ENCODE peak calls at places on chromosomes 4 and X, in ten cellular contexts. One of them, this sample, is unnamed.

GRCh38 chrX:51361251-51361650 is 28.6 kb downstream of the NUDT10 start:
- DNase-seq in left ventricle myocardium inferior: no peak
- DNase-seq in hepatocyte: no peak
- DNase-seq in choroid plexus epithelial cell: no peak
- DNase-seq in retinal pigment epithelial cell: no peak
- DNase-seq in kidney epithelial cell: no peak
- DNase-seq in GM10248: no peak
- DNase-seq in A549: no peak
- DNase-seq in AG09309: no peak
- DNase-seq in tibial artery: no peak
- DNase-seq in this sample: no peak

GRCh38 chr4:58515206-58515605 is 1405.0 kb upstream of the IGFBP7 start:
- DNase-seq in A549: no peak
- DNase-seq in left ventricle myocardium inferior: no peak
- DNase-seq in hepatocyte: no peak
- DNase-seq in choroid plexus epithelial cell: no peak
- DNase-seq in kidney epithelial cell: no peak
- DNase-seq in tibial artery: no peak
- DNase-seq in AG09309: no peak
- DNase-seq in GM10248: no peak
- DNase-seq in retinal pigment epithelial cell: peak; percentile 93
- DNase-seq in this sample: no peak

GRCh38 chrX:154490021-154490413 is 412 bp downstream of the SLC10A3 start:
- DNase-seq in kidney epithelial cell: no peak
- DNase-seq in choroid plexus epithelial cell: peak; percentile 38
- DNase-seq in tibial artery: no peak
- DNase-seq in AG09309: no peak
- DNase-seq in hepatocyte: peak; percentile 45
- DNase-seq in retinal pigment epithelial cell: no peak
- DNase-seq in A549: peak; percentile 22
- DNase-seq in GM10248: no peak
- DNase-seq in left ventricle myocardium inferior: no peak
- DNase-seq in this sample: no peak

GRCh38 chr4:67134616-67135015 is 410.7 kb downstream of the CENPC start:
- DNase-seq in retinal pigment epithelial cell: peak; percentile 72
- DNase-seq in kidney epithelial cell: no peak
- DNase-seq in left ventricle myocardium inferior: no peak
- DNase-seq in AG09309: no peak
- DNase-seq in tibial artery: no peak
- DNase-seq in GM10248: no peak
- DNase-seq in A549: no peak
- DNase-seq in hepatocyte: no peak
- DNase-seq in choroid plexus epithelial cell: no peak
- DNase-seq in this sample: no peak

GRCh38 chr4:188023682-188024081 is 28.1 kb downstream of the ZFP42 start:
- DNase-seq in kidney epithelial cell: no peak
- DNase-seq in hepatocyte: no peak
- DNase-seq in tibial artery: no peak
- DNase-seq in retinal pigment epithelial cell: no peak
- DNase-seq in choroid plexus epithelial cell: no peak
- DNase-seq in left ventricle myocardium inferior: no peak
- DNase-seq in GM10248: no peak
- DNase-seq in AG09309: no peak
- DNase-seq in A549: no peak
- DNase-seq in this sample: no peak

GRCh38 chr4:53855886-53856260 is 208.5 kb downstream of the CHIC2 start:
- DNase-seq in retinal pigment epithelial cell: no peak
- DNase-seq in AG09309: peak; percentile 90
- DNase-seq in kidney epithelial cell: no peak
- DNase-seq in GM10248: no peak
- DNase-seq in tibial artery: no peak
- DNase-seq in choroid plexus epithelial cell: peak; percentile 84
- DNase-seq in hepatocyte: no peak
- DNase-seq in A549: no peak
- DNase-seq in left ventricle myocardium inferior: no peak
- DNase-seq in this sample: no peak

GRCh38 chrX:153464116-153464515 is 6.3 kb downstream of the HAUS7 start:
- DNase-seq in A549: no peak
- DNase-seq in left ventricle myocardium inferior: no peak
- DNase-seq in tibial artery: no peak
- DNase-seq in AG09309: no peak
- DNase-seq in kidney epithelial cell: no peak
- DNase-seq in GM10248: no peak
- DNase-seq in retinal pigment epithelial cell: no peak
- DNase-seq in choroid plexus epithelial cell: no peak
- DNase-seq in hepatocyte: no peak
- DNase-seq in this sample: no peak

GRCh38 chrX:133365886-133366611 is 49.2 kb downstream of the GPC4 start:
- DNase-seq in left ventricle myocardium inferior: no peak
- DNase-seq in A549: no peak
- DNase-seq in kidney epithelial cell: no peak
- DNase-seq in GM10248: no peak
- DNase-seq in tibial artery: no peak
- DNase-seq in hepatocyte: peak; percentile 10
- DNase-seq in choroid plexus epithelial cell: peak; percentile 34
- DNase-seq in AG09309: no peak
- DNase-seq in retinal pigment epithelial cell: no peak
- DNase-seq in this sample: no peak

GRCh38 chr4:93529692-93530091 is 298.9 kb upstream of the ATOH1 start:
- DNase-seq in left ventricle myocardium inferior: no peak
- DNase-seq in A549: no peak
- DNase-seq in tibial artery: no peak
- DNase-seq in choroid plexus epithelial cell: no peak
- DNase-seq in GM10248: no peak
- DNase-seq in kidney epithelial cell: no peak
- DNase-seq in retinal pigment epithelial cell: no peak
- DNase-seq in hepatocyte: no peak
- DNase-seq in AG09309: no peak
- DNase-seq in this sample: no peak

GRCh38 chr4:81504685-81505598 is 33.2 kb upstream of the RASGEF1B start:
- DNase-seq in hepatocyte: no peak
- DNase-seq in GM10248: no peak
- DNase-seq in left ventricle myocardium inferior: peak; percentile 65
- DNase-seq in A549: no peak
- DNase-seq in tibial artery: peak; percentile 84
- DNase-seq in kidney epithelial cell: no peak
- DNase-seq in retinal pigment epithelial cell: no peak
- DNase-seq in AG09309: no peak
- DNase-seq in choroid plexus epithelial cell: no peak
- DNase-seq in this sample: no peak

GRCh38 chr4:189096717-189097116 is 844.0 kb upstream of the FRG1 start:
- DNase-seq in tibial artery: no peak
- DNase-seq in GM10248: no peak
- DNase-seq in hepatocyte: no peak
- DNase-seq in retinal pigment epithelial cell: no peak
- DNase-seq in kidney epithelial cell: no peak
- DNase-seq in AG09309: no peak
- DNase-seq in A549: no peak
- DNase-seq in choroid plexus epithelial cell: no peak
- DNase-seq in left ventricle myocardium inferior: no peak
- DNase-seq in this sample: no peak

GRCh38 chr4:73573794-73574528 is 46.3 kb downstream of the RASSF6 start:
- DNase-seq in retinal pigment epithelial cell: peak; percentile 66
- DNase-seq in AG09309: peak; percentile 44
- DNase-seq in left ventricle myocardium inferior: no peak
- DNase-seq in kidney epithelial cell: peak; percentile 56
- DNase-seq in tibial artery: peak; percentile 41
- DNase-seq in choroid plexus epithelial cell: peak; percentile 96
- DNase-seq in GM10248: peak; percentile 45
- DNase-seq in A549: peak; percentile 74
- DNase-seq in hepatocyte: peak; percentile 91
- DNase-seq in this sample: peak; percentile 88

GRCh38 chr4:40309250-40309774 is 25.8 kb upstream of the CHRNA9 start:
- DNase-seq in GM10248: peak; percentile 57
- DNase-seq in hepatocyte: peak; percentile 93
- DNase-seq in AG09309: no peak
- DNase-seq in kidney epithelial cell: no peak
- DNase-seq in tibial artery: peak; percentile 93
- DNase-seq in choroid plexus epithelial cell: peak; percentile 89
- DNase-seq in left ventricle myocardium inferior: peak; percentile 84
- DNase-seq in A549: peak; percentile 87
- DNase-seq in retinal pigment epithelial cell: no peak
- DNase-seq in this sample: peak; percentile 93

GRCh38 chr4:66640216-66640615 is 905.1 kb downstream of the CENPC start:
- DNase-seq in A549: no peak
- DNase-seq in kidney epithelial cell: no peak
- DNase-seq in GM10248: no peak
- DNase-seq in tibial artery: no peak
- DNase-seq in choroid plexus epithelial cell: no peak
- DNase-seq in left ventricle myocardium inferior: no peak
- DNase-seq in hepatocyte: no peak
- DNase-seq in retinal pigment epithelial cell: no peak
- DNase-seq in AG09309: no peak
- DNase-seq in this sample: no peak

DNA sequence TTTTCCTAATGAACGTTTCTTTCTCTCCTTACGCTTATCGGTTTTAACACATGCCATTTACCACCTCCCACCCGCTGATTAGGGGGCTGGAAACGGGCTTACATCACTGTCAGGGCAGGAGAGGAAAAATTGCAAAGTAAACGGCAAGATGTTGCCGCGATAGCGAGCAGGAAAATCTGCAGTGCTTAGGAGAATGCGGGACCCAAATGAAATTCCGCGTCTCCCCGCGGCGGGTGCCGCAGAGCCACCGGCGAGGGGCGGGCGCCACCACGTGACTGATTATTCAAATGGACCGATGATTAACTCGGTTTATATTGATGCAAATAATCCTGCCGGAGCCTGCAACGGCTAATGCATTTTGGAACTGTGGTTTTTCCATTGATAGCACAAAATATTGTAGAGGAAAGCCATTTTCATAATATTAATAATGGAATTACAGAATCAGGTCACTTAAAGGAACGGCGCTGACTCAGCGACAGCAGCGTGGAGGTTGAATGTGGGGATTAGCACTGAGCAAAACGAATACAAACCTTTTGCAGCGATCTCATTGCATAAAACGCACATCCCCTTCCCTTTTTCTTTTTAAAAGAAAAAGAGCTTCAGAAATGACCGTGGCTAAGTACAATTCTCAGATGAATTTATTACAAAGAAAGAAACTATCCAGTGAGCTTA is 224.2 kb downstream of the STIM2 start:
- DNase-seq in choroid plexus epithelial cell: peak; percentile 19
- DNase-seq in hepatocyte: peak; percentile 38
- DNase-seq in left ventricle myocardium inferior: peak; percentile 24
- DNase-seq in A549: no peak
- DNase-seq in kidney epithelial cell: no peak
- DNase-seq in retinal pigment epithelial cell: peak; percentile 9
- DNase-seq in GM10248: peak; percentile 19
- DNase-seq in AG09309: no peak
- DNase-seq in tibial artery: no peak
- DNase-seq in this sample: peak; percentile 34
- TF ChIP-seq CTCF in choroid plexus epithelial cell: no peak
- TF ChIP-seq CTCF in hepatocyte: peak; percentile 17
- TF ChIP-seq CTCF in left ventricle myocardium inferior: no peak
- TF ChIP-seq CTCF in A549: no peak
- TF ChIP-seq CTCF in kidney epithelial cell: peak; percentile 5
- TF ChIP-seq CTCF in retinal pigment epithelial cell: peak; percentile 9
- TF ChIP-seq CTCF in GM10248: no peak
- TF ChIP-seq CTCF in AG09309: peak; percentile 14
- TF ChIP-seq CTCF in tibial artery: no peak
- TF ChIP-seq CTCF in this sample: peak; percentile 16

GRCh38 chr4:26067035-26067434 is 153.0 kb downstream of the SMIM20 start:
- DNase-seq in left ventricle myocardium inferior: no peak
- DNase-seq in choroid plexus epithelial cell: no peak
- DNase-seq in tibial artery: no peak
- DNase-seq in AG09309: no peak
- DNase-seq in kidney epithelial cell: no peak
- DNase-seq in A549: no peak
- DNase-seq in GM10248: no peak
- DNase-seq in retinal pigment epithelial cell: no peak
- DNase-seq in hepatocyte: no peak
- DNase-seq in this sample: no peak

GRCh38 chr4:26071688-26072087 is 157.7 kb downstream of the SMIM20 start:
- DNase-seq in hepatocyte: no peak
- DNase-seq in left ventricle myocardium inferior: no peak
- DNase-seq in GM10248: no peak
- DNase-seq in kidney epithelial cell: no peak
- DNase-seq in AG09309: no peak
- DNase-seq in retinal pigment epithelial cell: no peak
- DNase-seq in A549: no peak
- DNase-seq in tibial artery: no peak
- DNase-seq in choroid plexus epithelial cell: no peak
- DNase-seq in this sample: no peak

GRCh38 chr4:26073886-26074560 is 160.0 kb downstream of the SMIM20 start:
- DNase-seq in choroid plexus epithelial cell: no peak
- DNase-seq in retinal pigment epithelial cell: no peak
- DNase-seq in tibial artery: no peak
- DNase-seq in A549: no peak
- DNase-seq in left ventricle myocardium inferior: no peak
- DNase-seq in hepatocyte: no peak
- DNase-seq in AG09309: no peak
- DNase-seq in kidney epithelial cell: no peak
- DNase-seq in GM10248: no peak
- DNase-seq in this sample: no peak

GRCh38 chr4:26065833-26066232 is 151.8 kb downstream of the SMIM20 start:
- DNase-seq in kidney epithelial cell: no peak
- DNase-seq in AG09309: no peak
- DNase-seq in A549: no peak
- DNase-seq in retinal pigment epithelial cell: no peak
- DNase-seq in choroid plexus epithelial cell: no peak
- DNase-seq in hepatocyte: no peak
- DNase-seq in GM10248: no peak
- DNase-seq in tibial artery: no peak
- DNase-seq in left ventricle myocardium inferior: no peak
- DNase-seq in this sample: no peak

GRCh38 chr4:26069218-26069617 is 155.2 kb downstream of the SMIM20 start:
- DNase-seq in AG09309: no peak
- DNase-seq in hepatocyte: no peak
- DNase-seq in left ventricle myocardium inferior: no peak
- DNase-seq in kidney epithelial cell: no peak
- DNase-seq in retinal pigment epithelial cell: no peak
- DNase-seq in choroid plexus epithelial cell: peak; percentile 70
- DNase-seq in A549: peak; percentile 9
- DNase-seq in tibial artery: no peak
- DNase-seq in GM10248: peak; percentile 45
- DNase-seq in this sample: no peak
- TF ChIP-seq CTCF in AG09309: peak; percentile 45
- TF ChIP-seq CTCF in hepatocyte: peak; percentile 35
- TF ChIP-seq CTCF in left ventricle myocardium inferior: peak; percentile 12
- TF ChIP-seq CTCF in kidney epithelial cell: peak; percentile 49
- TF ChIP-seq CTCF in retinal pigment epithelial cell: peak; percentile 51
- TF ChIP-seq CTCF in choroid plexus epithelial cell: peak; percentile 71
- TF ChIP-seq CTCF in A549: peak; percentile 15
- TF ChIP-seq CTCF in tibial artery: no peak
- TF ChIP-seq CTCF in GM10248: peak; percentile 55
- TF ChIP-seq CTCF in this sample: peak; percentile 45

GRCh38 chr4:105715692-105716278 is 7.2 kb downstream of the GSTCD start:
- DNase-seq in A549: peak; percentile 22
- DNase-seq in AG09309: no peak
- DNase-seq in GM10248: no peak
- DNase-seq in tibial artery: no peak
- DNase-seq in choroid plexus epithelial cell: peak; percentile 61
- DNase-seq in left ventricle myocardium inferior: no peak
- DNase-seq in retinal pigment epithelial cell: no peak
- DNase-seq in hepatocyte: peak; percentile 54
- DNase-seq in kidney epithelial cell: no peak
- DNase-seq in this sample: no peak
- TF ChIP-seq CTCF in A549: peak; percentile 47
- TF ChIP-seq CTCF in AG09309: peak; percentile 29
- TF ChIP-seq CTCF in GM10248: peak; percentile 41
- TF ChIP-seq CTCF in tibial artery: peak; percentile 41
- TF ChIP-seq CTCF in choroid plexus epithelial cell: peak; percentile 52
- TF ChIP-seq CTCF in left ventricle myocardium inferior: peak; percentile 68
- TF ChIP-seq CTCF in retinal pigment epithelial cell: peak; percentile 42
- TF ChIP-seq CTCF in hepatocyte: peak; percentile 65
- TF ChIP-seq CTCF in kidney epithelial cell: peak; percentile 30
- TF ChIP-seq CTCF in this sample: peak; percentile 65

GRCh38 chrX:103927030-103927429 is 35.4 kb upstream of the TMSB15B start:
- DNase-seq in kidney epithelial cell: no peak
- DNase-seq in left ventricle myocardium inferior: no peak
- DNase-seq in GM10248: no peak
- DNase-seq in tibial artery: no peak
- DNase-seq in retinal pigment epithelial cell: no peak
- DNase-seq in choroid plexus epithelial cell: no peak
- DNase-seq in hepatocyte: no peak
- DNase-seq in A549: no peak
- DNase-seq in AG09309: no peak
- DNase-seq in this sample: no peak
- TF ChIP-seq CTCF in kidney epithelial cell: no peak
- TF ChIP-seq CTCF in left ventricle myocardium inferior: no peak
- TF ChIP-seq CTCF in GM10248: no peak
- TF ChIP-seq CTCF in tibial artery: no peak
- TF ChIP-seq CTCF in retinal pigment epithelial cell: no peak
- TF ChIP-seq CTCF in choroid plexus epithelial cell: no peak
- TF ChIP-seq CTCF in hepatocyte: no peak
- TF ChIP-seq CTCF in A549: no peak
- TF ChIP-seq CTCF in AG09309: no peak
- TF ChIP-seq CTCF in this sample: no peak